ENCODE peak calls at places on chromosomes 1 and 21, in eight cellular contexts. V is IMR-90, P is adrenal gland, I is stomach, J is K562, K is lower leg skin, S is GM12891, M is prostate gland. Y is an unnamed sample.

GRCh38 chr1:48677306-48678287 is 99.1 kb downstream of the BEND5 start:
- DNase-seq in V (peak; percentile 41), P (peak; percentile 91), I (peak; percentile 81), J (peak; percentile 42), K (peak; percentile 43), S (peak; percentile 32), M (peak; percentile 71), Y (peak; percentile 56)

GRCh38 chr21:43639470-43640178 is 19.7 kb downstream of the HSF2BP start:
- DNase-seq in V (peak; percentile 88), P (no peak), I (no peak), J (no peak), K (no peak), S (no peak), M (no peak), Y (no peak)

GRCh38 chr1:203625623-203626189 is 926 bp upstream of the ATP2B4 start:
- DNase-seq in V (no peak), P (peak; percentile 52), I (no peak), J (peak; percentile 79), K (peak; percentile 78), S (no peak), M (peak; percentile 60), Y (peak; percentile 76)

GRCh38 chr21:41024341-41025056 is 143.5 kb upstream of the BACE2 start:
- DNase-seq in V (no peak), P (no peak), I (no peak), J (no peak), K (no peak), S (no peak), M (no peak), Y (no peak)

GRCh38 chr21:31473685-31474345 is 129.8 kb upstream of the TIAM1 start:
- DNase-seq in V (no peak), P (no peak), I (no peak), J (no peak), K (no peak), S (no peak), M (no peak), Y (no peak)

GRCh38 chr1:9716404-9717192 is 65.1 kb downstream of the PIK3CD start:
- DNase-seq in V (no peak), P (no peak), I (no peak), J (no peak), K (no peak), S (no peak), M (no peak), Y (no peak)

GRCh38 chr1:200337410-200337809 is 72.4 kb downstream of the ZNF281 start:
- DNase-seq in V (no peak), P (no peak), I (no peak), J (no peak), K (no peak), S (no peak), M (no peak), Y (no peak)

GRCh38 chr1:190098756-190099155 is 378.9 kb downstream of the BRINP3 start:
- DNase-seq in V (no peak), P (no peak), I (no peak), J (no peak), K (no peak), S (no peak), M (no peak), Y (no peak)

GRCh38 chr1:1117469-1117831 is 1.6 kb upstream of the C1orf159 start:
- DNase-seq in V (no peak), P (no peak), I (no peak), J (no peak), K (no peak), S (no peak), M (no peak), Y (no peak)

GRCh38 chr1:38859561-38860463 is at the start of gene RRAGC:
- DNase-seq in V (peak; percentile 97), P (peak; percentile 100), I (peak; percentile 100), J (peak; percentile 100), K (peak; percentile 99), S (peak; percentile 99), M (peak; percentile 100), Y (peak; percentile 99)
- TF ChIP-seq POLR2A in V (peak; percentile 64), P (peak; percentile 75), I (no peak), J (peak; percentile 65), K (no peak), S (peak; percentile 53), M (peak; percentile 60), Y (peak; percentile 61)

DNA sequence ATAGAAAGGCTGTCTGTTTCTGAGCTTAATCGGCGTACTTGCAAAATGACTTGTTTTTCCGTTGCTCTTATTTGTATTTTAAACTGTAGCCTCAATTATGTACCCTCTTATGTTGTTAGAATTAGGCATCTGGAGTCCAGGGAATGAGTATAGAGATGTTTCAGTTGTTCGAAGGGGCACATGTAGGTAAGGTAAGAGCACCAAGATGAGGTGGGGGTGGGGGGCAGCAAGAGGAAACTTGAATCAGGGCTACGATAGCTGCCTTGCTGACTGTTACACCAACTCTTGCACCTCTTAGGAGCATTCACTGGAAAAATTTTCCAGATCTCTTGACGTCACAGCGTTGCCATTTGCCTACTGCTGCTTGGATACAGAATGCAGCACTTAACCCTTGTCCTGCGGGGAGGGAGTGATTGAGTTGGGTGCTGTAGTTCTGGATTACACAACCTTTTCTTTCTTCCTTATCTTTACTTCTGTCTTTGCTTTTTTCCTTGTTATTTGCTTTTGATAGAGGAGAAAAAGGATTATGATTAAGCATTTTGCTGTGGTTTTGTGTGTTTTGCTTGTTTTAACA is 3.2 kb downstream of the ATP1B1 start:
- DNase-seq in V (peak; percentile 92), P (peak; percentile 93), I (peak; percentile 87), J (no peak), K (peak; percentile 35), S (no peak), M (peak; percentile 53), Y (no peak)
- TF ChIP-seq POLR2A in V (peak; percentile 48), P (peak; percentile 63), I (no peak), J (no peak), K (no peak), S (no peak), M (peak; percentile 46), Y (no peak)

GRCh38 chr1:29272171-29272907 is 36.0 kb downstream of the PTPRU start:
- DNase-seq in V (no peak), P (no peak), I (peak; percentile 13), J (no peak), K (no peak), S (no peak), M (no peak), Y (no peak)
- TF ChIP-seq POLR2A in V (no peak), P (no peak), I (no peak), J (no peak), K (no peak), S (no peak), M (no peak), Y (no peak)

GRCh38 chr1:56995414-56996100 is 29.7 kb upstream of the C8B start:
- DNase-seq in V (no peak), P (no peak), I (no peak), J (no peak), K (no peak), S (no peak), M (no peak), Y (no peak)

GRCh38 chr1:56992318-56993136 is 26.7 kb upstream of the C8B start:
- DNase-seq in V (no peak), P (no peak), I (no peak), J (no peak), K (no peak), S (no peak), M (no peak), Y (no peak)

DNA sequence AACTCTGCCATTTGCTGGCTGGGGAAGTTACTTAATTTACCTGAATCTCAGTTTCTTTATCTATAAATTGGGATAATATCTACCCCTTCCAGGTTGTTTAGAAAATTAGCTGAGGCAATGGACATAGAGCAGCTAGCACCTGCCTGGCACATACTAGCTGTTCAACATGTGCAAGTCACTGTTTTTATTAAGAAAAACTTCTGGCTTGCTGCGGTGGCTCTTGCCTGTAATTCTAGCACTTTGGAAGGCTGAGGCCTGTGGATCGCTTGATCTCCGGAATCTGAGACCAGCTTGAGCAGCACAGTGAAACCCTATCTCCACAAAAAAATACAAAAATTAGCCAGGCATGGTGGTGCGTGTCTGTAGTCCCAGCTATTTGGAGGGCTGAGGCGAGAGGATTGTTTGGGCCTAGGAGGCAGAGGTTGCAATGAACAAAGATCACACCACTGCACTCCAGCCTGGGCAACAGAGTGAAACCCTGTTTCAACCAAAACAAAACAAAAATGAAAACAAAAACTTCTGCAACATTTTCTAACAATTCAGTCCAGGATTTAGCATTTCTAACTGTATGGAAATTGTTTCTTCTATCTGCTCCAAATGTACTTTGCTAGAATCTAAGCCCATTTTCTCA is 27.7 kb upstream of the C8B start:
- DNase-seq in V (no peak), P (no peak), I (no peak), J (no peak), K (no peak), S (no peak), M (no peak), Y (no peak)
- TF ChIP-seq POLR2A in V (no peak), P (no peak), I (no peak), J (no peak), K (no peak), S (no peak), M (no peak), Y (no peak)

DNA sequence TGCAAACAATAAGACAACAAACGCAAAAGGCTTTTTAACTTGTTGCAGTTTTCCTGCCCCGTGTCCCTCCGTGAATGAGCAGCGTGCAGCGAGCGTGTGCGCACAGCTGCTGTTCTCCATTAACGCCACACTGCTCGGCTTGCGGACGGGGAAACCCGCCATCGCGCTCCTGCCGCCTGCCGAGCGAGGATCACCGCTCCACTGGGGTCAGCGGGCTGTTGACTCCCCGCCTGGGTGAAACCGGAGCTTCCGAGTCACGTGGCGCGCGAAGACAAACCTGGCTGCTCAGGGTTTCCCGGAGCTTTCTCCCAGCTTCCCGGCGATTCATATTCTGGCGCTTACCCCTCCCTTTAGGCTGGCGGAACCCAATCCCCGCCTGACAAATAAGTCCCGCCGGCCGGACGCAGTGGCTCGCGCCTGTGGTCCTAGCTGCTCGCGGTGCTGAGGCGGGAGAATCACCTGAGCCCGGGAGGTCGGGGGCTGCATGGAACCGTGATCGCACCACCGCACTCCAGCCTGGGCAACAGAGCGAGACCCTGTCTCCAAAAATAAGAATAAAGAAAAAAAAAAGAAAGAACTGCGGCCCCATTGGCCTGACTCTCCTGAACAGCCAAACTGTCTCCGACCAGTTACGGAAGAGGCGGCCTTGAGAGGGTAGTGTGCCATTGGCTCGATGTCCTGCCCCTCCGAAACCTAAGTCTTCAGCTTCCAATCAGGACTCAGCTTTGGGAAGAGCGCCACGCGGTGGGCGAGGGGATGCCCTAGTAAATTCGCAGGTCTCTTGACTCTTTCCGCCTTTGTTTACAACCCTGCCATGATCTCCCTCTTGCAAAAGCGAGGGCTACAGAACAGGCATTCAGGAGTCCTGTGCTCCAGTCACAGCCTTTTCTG is at the start of gene CREB3L4:
- DNase-seq in V (peak; percentile 98), P (peak; percentile 97), I (peak; percentile 93), J (peak; percentile 85), K (peak; percentile 94), S (peak; percentile 80), M (peak; percentile 94), Y (peak; percentile 96)
- TF ChIP-seq POLR2A in V (peak; percentile 66), P (peak; percentile 97), I (no peak), J (peak; percentile 91), K (no peak), S (peak; percentile 71), M (peak; percentile 89), Y (peak; percentile 90)

DNA sequence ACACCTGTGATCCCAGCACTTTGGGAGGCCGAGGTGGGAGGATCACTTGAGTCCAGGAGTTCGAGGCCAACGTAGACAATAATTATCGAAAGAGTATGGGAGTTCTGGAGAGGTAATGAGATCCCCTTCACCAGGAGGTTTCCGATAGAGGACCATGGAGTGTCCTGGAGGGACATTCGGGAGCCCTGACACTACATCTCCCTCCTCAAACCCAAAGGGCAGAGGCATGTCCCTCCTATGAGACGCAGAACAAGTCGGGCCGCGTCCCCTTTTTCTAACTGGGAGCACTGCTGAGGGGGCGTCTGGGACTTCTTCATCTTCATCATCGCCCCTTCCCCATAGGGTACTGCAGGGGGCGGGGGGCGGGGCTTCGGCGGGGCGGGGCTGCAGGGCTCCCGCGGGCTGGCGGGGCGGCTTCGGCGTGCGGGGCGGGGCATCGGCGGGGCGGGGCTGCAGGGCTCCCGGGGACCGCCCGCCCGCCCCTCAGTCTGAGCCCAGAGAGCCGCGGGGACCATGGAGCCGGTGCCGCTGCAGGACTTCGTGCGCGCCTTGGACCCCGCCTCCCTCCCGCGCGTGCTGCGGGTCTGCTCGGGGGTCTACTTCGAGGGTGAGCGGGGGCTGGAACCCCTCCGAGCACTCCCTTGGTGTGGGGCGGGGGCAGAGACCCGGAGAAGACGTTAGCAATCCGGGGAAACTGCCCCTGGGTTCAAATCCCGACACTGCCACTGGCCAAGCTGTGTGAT is at the start of gene THEMIS2:
- DNase-seq in V (no peak), P (peak; percentile 54), I (peak; percentile 67), J (peak; percentile 97), K (no peak), S (peak; percentile 83), M (no peak), Y (peak; percentile 85)
- TF ChIP-seq POLR2A in V (no peak), P (peak; percentile 35), I (no peak), J (peak; percentile 54), K (peak; percentile 61), S (peak; percentile 54), M (peak; percentile 71), Y (peak; percentile 85)